ENCODE peak calls at places on chromosomes 6 and 20, in four cellular contexts. Z, H, J and A are unnamed samples.

GRCh38 chr20:14883324-14883723 is 545.9 kb upstream of the FLRT3 start:
- ATAC-seq in H (no peak), Z (peak), J (no peak), A (no peak)

GRCh38 chr6:32944265-32944664 is 3.4 kb upstream of the HLA-DMB start:
- ATAC-seq in Z (peak), H (peak), J (no peak), A (peak)

GRCh38 chr20:51493346-51493791 is 49.1 kb downstream of the NFATC2 start:
- ATAC-seq in H (peak), Z (no peak), J (no peak), A (no peak)

GRCh38 chr6:37554480-37554819 is 54.8 kb upstream of the CCDC167 start:
- ATAC-seq in H (no peak), J (peak), Z (no peak), A (no peak)

GRCh38 chr6:15464211-15464725 is 198.6 kb downstream of the DTNBP1 start:
- ATAC-seq in H (peak), Z (peak), J (peak), A (peak)

GRCh38 chr6:148736779-148737412 is 9.9 kb upstream of the UST start:
- ATAC-seq in H (no peak), J (peak), Z (no peak), A (peak)

GRCh38 chr20:38373231-38373867 is 27.1 kb downstream of the LBP start:
- ATAC-seq in Z (no peak), H (no peak), J (no peak), A (no peak)

GRCh38 chr20:53905019-53905847 is 165.2 kb downstream of the BCAS1 start:
- ATAC-seq in J (no peak), H (no peak), Z (no peak), A (no peak)

GRCh38 chr6:139433647-139434419 is 59.4 kb upstream of the CITED2 start:
- ATAC-seq in J (peak), Z (peak), H (no peak), A (peak)

GRCh38 chr6:110325197-110325596 is 33.0 kb downstream of the METTL24 start:
- ATAC-seq in J (peak), H (no peak), Z (peak), A (no peak)

GRCh38 chr6:24501914-24502313 is 7.1 kb downstream of the ALDH5A1 start:
- ATAC-seq in Z (no peak), H (no peak), J (no peak), A (no peak)

GRCh38 chr20:4973330-4974097 is 27.8 kb downstream of the SLC23A2 start:
- ATAC-seq in Z (peak), J (peak), H (peak), A (peak)

GRCh38 chr20:5835234-5835845 is 85.1 kb downstream of the SHLD1 start:
- ATAC-seq in J (peak), Z (peak), H (peak), A (no peak)

GRCh38 chr6:12356983-12357972 is 67.1 kb downstream of the EDN1 start:
- ATAC-seq in Z (no peak), H (no peak), J (no peak), A (no peak)

GRCh38 chr6:149306967-149307366 is 10.5 kb upstream of the TAB2 start:
- ATAC-seq in J (no peak), Z (no peak), H (no peak), A (no peak)

GRCh38 chr20:38635721-38636285 is 34.2 kb downstream of the ARHGAP40 start:
- ATAC-seq in Z (no peak), J (peak), H (no peak), A (peak)

GRCh38 chr6:131995924-131996323 is 44.8 kb upstream of the CCN2 start:
- ATAC-seq in J (peak), H (no peak), Z (no peak), A (peak)

GRCh38 chr6:41586564-41586963 is 40.4 kb downstream of the FOXP4 start:
- ATAC-seq in Z (no peak), H (no peak), J (no peak), A (no peak)

GRCh38 chr6:56816393-56816792 is 138.5 kb upstream of the BEND6 start:
- ATAC-seq in J (no peak), H (no peak), Z (peak), A (no peak)

GRCh38 chr6:133115960-133116359 is 125.2 kb upstream of the EYA4 start:
- ATAC-seq in Z (no peak), H (no peak), J (no peak), A (no peak)

GRCh38 chr6:43517503-43518357 is 841 bp downstream of the POLR1C start:
- ATAC-seq in Z (peak), H (peak), J (no peak), A (no peak)

GRCh38 chr6:85453490-85453889 is 3.6 kb downstream of the NT5E start:
- ATAC-seq in J (no peak), H (no peak), Z (no peak), A (no peak)

GRCh38 chr6:167689751-167690150 is 137.0 kb upstream of the AFDN start:
- ATAC-seq in H (no peak), Z (peak), J (no peak), A (no peak)

GRCh38 chr6:98847767-98848538 is 13.6 kb downstream of the POU3F2 start:
- ATAC-seq in H (no peak), J (no peak), Z (peak), A (peak)

GRCh38 chr20:32569380-32570305 is 15.5 kb downstream of the NOL4L start:
- ATAC-seq in J (no peak), H (no peak), Z (peak), A (no peak)

GRCh38 chr6:3719462-3720308 is 31.8 kb downstream of the PXDC1 start:
- ATAC-seq in Z (peak), J (no peak), H (no peak), A (no peak)

GRCh38 chr6:84227044-84227433 is 404 bp downstream of the CEP162 start:
- ATAC-seq in Z (peak), J (peak), H (no peak), A (peak)

GRCh38 chr6:79240509-79240908 is 6.0 kb upstream of the HMGN3 start:
- ATAC-seq in J (no peak), H (no peak), Z (peak), A (peak)

GRCh38 chr20:48564997-48565396 is 262.8 kb downstream of the PREX1 start:
- ATAC-seq in H (no peak), Z (no peak), J (no peak), A (no peak)

GRCh38 chr6:160808263-160808662 is 106.2 kb downstream of the PLG start:
- ATAC-seq in Z (no peak), H (no peak), J (no peak), A (no peak)

GRCh38 chr20:50491926-50492634 is 18.1 kb upstream of the PTPN1 start:
- ATAC-seq in J (no peak), H (no peak), Z (no peak), A (peak)

GRCh38 chr20:32585011-32585518 is at the start of gene NOL4L:
- ATAC-seq in Z (no peak), J (peak), H (peak), A (no peak)

GRCh38 chr20:16544949-16545348 is 28.3 kb downstream of the KIF16B start:
- ATAC-seq in H (no peak), Z (no peak), J (no peak), A (no peak)

GRCh38 chr6:16090452-16090851 is 38.4 kb upstream of the MYLIP start:
- ATAC-seq in J (no peak), Z (no peak), H (no peak), A (no peak)

GRCh38 chr20:2729251-2729713 is 36.7 kb downstream of the EBF4 start:
- ATAC-seq in J (no peak), Z (no peak), H (peak), A (no peak)

GRCh38 chr6:30100585-30101422 is 12.1 kb downstream of the TRIM31 start:
- ATAC-seq in J (peak), H (no peak), Z (peak), A (peak)

GRCh38 chr6:33634203-33634727 is 13.1 kb downstream of the ITPR3 start:
- ATAC-seq in H (no peak), Z (peak), J (no peak), A (no peak)

GRCh38 chr6:116417661-116418060 is 43.5 kb upstream of the CALHM6 start:
- ATAC-seq in Z (no peak), H (no peak), J (no peak), A (no peak)